ENCODE peak calls at places on chromosomes 2 and 18, in six cellular contexts. One of them, this sample, is unnamed.
A peak's percentile ranks its signal among the peaks of the same experiment; 100 is the strongest.

GRCh38 chr2:70103531-70104061 is 16.3 kb downstream of the PCBP1 start:
- DNase-seq in posterior cingulate gyrus: no peak
- DNase-seq in G401: no peak
- DNase-seq in GM12891: no peak
- DNase-seq in NCI-H460: no peak
- DNase-seq in NCI-H1105: no peak
- DNase-seq in this sample: no peak

GRCh38 chr2:45533771-45534170 is 77.3 kb downstream of the SRBD1 start:
- DNase-seq in GM12891: no peak
- DNase-seq in NCI-H460: no peak
- DNase-seq in G401: no peak
- DNase-seq in NCI-H1105: no peak
- DNase-seq in posterior cingulate gyrus: no peak
- DNase-seq in this sample: no peak

GRCh38 chr2:36889782-36890181 is 76.6 kb downstream of the STRN start:
- DNase-seq in GM12891: no peak
- DNase-seq in NCI-H1105: no peak
- DNase-seq in NCI-H460: peak; percentile 51
- DNase-seq in posterior cingulate gyrus: no peak
- DNase-seq in G401: no peak
- DNase-seq in this sample: peak; percentile 52

GRCh38 chr2:148907085-148907785 is 32.2 kb downstream of the KIF5C start:
- DNase-seq in NCI-H460: no peak
- DNase-seq in GM12891: no peak
- DNase-seq in G401: peak; percentile 76
- DNase-seq in posterior cingulate gyrus: no peak
- DNase-seq in NCI-H1105: no peak
- DNase-seq in this sample: no peak

GRCh38 chr2:232061265-232061664 is 99.8 kb downstream of the DIS3L2 start:
- DNase-seq in NCI-H460: no peak
- DNase-seq in GM12891: no peak
- DNase-seq in posterior cingulate gyrus: no peak
- DNase-seq in NCI-H1105: no peak
- DNase-seq in G401: no peak
- DNase-seq in this sample: no peak

GRCh38 chr2:145984541-145984940 is 1464.6 kb upstream of the ZEB2 start:
- DNase-seq in posterior cingulate gyrus: no peak
- DNase-seq in G401: no peak
- DNase-seq in NCI-H460: peak; percentile 11
- DNase-seq in GM12891: no peak
- DNase-seq in NCI-H1105: no peak
- DNase-seq in this sample: no peak

GRCh38 chr2:73054980-73055379 is 16.5 kb downstream of the SFXN5 start:
- DNase-seq in NCI-H460: no peak
- DNase-seq in GM12891: no peak
- DNase-seq in posterior cingulate gyrus: no peak
- DNase-seq in G401: no peak
- DNase-seq in NCI-H1105: no peak
- DNase-seq in this sample: no peak

GRCh38 chr18:59655661-59656060 is 41.6 kb downstream of the CCBE1 start:
- DNase-seq in posterior cingulate gyrus: no peak
- DNase-seq in NCI-H1105: no peak
- DNase-seq in G401: no peak
- DNase-seq in NCI-H460: no peak
- DNase-seq in GM12891: no peak
- DNase-seq in this sample: no peak

GRCh38 chr2:238847432-238847801 is 468 bp upstream of the TWIST2 start:
- DNase-seq in posterior cingulate gyrus: no peak
- DNase-seq in GM12891: no peak
- DNase-seq in G401: no peak
- DNase-seq in NCI-H460: no peak
- DNase-seq in NCI-H1105: no peak
- DNase-seq in this sample: no peak

GRCh38 chr2:67616749-67617148 is 219.6 kb downstream of the ETAA1 start:
- DNase-seq in NCI-H1105: no peak
- DNase-seq in G401: no peak
- DNase-seq in NCI-H460: no peak
- DNase-seq in posterior cingulate gyrus: no peak
- DNase-seq in GM12891: no peak
- DNase-seq in this sample: no peak

GRCh38 chr2:47073641-47074040 is 81.5 kb downstream of the STPG4 start:
- DNase-seq in GM12891: no peak
- DNase-seq in NCI-H1105: no peak
- DNase-seq in posterior cingulate gyrus: no peak
- DNase-seq in G401: no peak
- DNase-seq in NCI-H460: no peak
- DNase-seq in this sample: no peak

GRCh38 chr2:165239230-165239629 is at the start of gene SCN2A:
- DNase-seq in NCI-H1105: peak; percentile 59
- DNase-seq in G401: peak; percentile 92
- DNase-seq in posterior cingulate gyrus: no peak
- DNase-seq in NCI-H460: peak; percentile 60
- DNase-seq in GM12891: no peak
- DNase-seq in this sample: no peak

GRCh38 chr2:238688197-238689153 is 159.4 kb upstream of the TWIST2 start:
- DNase-seq in GM12891: no peak
- DNase-seq in NCI-H1105: no peak
- DNase-seq in posterior cingulate gyrus: no peak
- DNase-seq in NCI-H460: no peak
- DNase-seq in G401: no peak
- DNase-seq in this sample: no peak

GRCh38 chr2:181058378-181059269 is 78.2 kb downstream of the UBE2E3 start:
- DNase-seq in NCI-H1105: no peak
- DNase-seq in NCI-H460: peak; percentile 50
- DNase-seq in GM12891: no peak
- DNase-seq in G401: no peak
- DNase-seq in posterior cingulate gyrus: no peak
- DNase-seq in this sample: no peak

GRCh38 chr2:23524261-23524706 is 139.3 kb downstream of the KLHL29 start:
- DNase-seq in posterior cingulate gyrus: no peak
- DNase-seq in NCI-H460: no peak
- DNase-seq in G401: no peak
- DNase-seq in NCI-H1105: no peak
- DNase-seq in GM12891: no peak
- DNase-seq in this sample: peak; percentile 92

GRCh38 chr2:113910110-113910717 is 20.3 kb downstream of the ACTR3 start:
- DNase-seq in NCI-H460: no peak
- DNase-seq in posterior cingulate gyrus: no peak
- DNase-seq in NCI-H1105: no peak
- DNase-seq in GM12891: no peak
- DNase-seq in G401: no peak
- DNase-seq in this sample: no peak

GRCh38 chr2:133420748-133421147 is 147.5 kb downstream of the NCKAP5 start:
- DNase-seq in NCI-H1105: no peak
- DNase-seq in posterior cingulate gyrus: no peak
- DNase-seq in NCI-H460: no peak
- DNase-seq in G401: no peak
- DNase-seq in GM12891: no peak
- DNase-seq in this sample: no peak

GRCh38 chr2:100242891-100243670 is 79.2 kb downstream of the LONRF2 start:
- DNase-seq in NCI-H1105: peak; percentile 11
- DNase-seq in GM12891: peak; percentile 43
- DNase-seq in NCI-H460: peak; percentile 59
- DNase-seq in posterior cingulate gyrus: peak; percentile 35
- DNase-seq in G401: peak; percentile 60
- DNase-seq in this sample: peak; percentile 52

GRCh38 chr2:120568975-120569268 is 166.7 kb upstream of the GLI2 start:
- DNase-seq in NCI-H1105: no peak
- DNase-seq in G401: no peak
- DNase-seq in posterior cingulate gyrus: no peak
- DNase-seq in GM12891: no peak
- DNase-seq in NCI-H460: no peak
- DNase-seq in this sample: peak; percentile 86

GRCh38 chr2:228479014-228479413 is 297.5 kb upstream of the SPHKAP start:
- DNase-seq in NCI-H1105: no peak
- DNase-seq in GM12891: no peak
- DNase-seq in posterior cingulate gyrus: no peak
- DNase-seq in G401: no peak
- DNase-seq in NCI-H460: no peak
- DNase-seq in this sample: no peak

GRCh38 chr18:78448106-78448505 is 531.5 kb upstream of the SALL3 start:
- DNase-seq in GM12891: no peak
- DNase-seq in posterior cingulate gyrus: no peak
- DNase-seq in NCI-H1105: peak; percentile 12
- DNase-seq in G401: no peak
- DNase-seq in NCI-H460: no peak
- DNase-seq in this sample: no peak

GRCh38 chr2:100562613-100563406 is at the start of gene PDCL3:
- DNase-seq in posterior cingulate gyrus: peak; percentile 87
- DNase-seq in G401: peak; percentile 99
- DNase-seq in NCI-H1105: peak; percentile 94
- DNase-seq in NCI-H460: peak; percentile 99
- DNase-seq in GM12891: peak; percentile 94
- DNase-seq in this sample: peak; percentile 98

GRCh38 chr2:177072069-177072468 is 140.5 kb upstream of the HNRNPA3 start:
- DNase-seq in NCI-H460: no peak
- DNase-seq in GM12891: no peak
- DNase-seq in NCI-H1105: no peak
- DNase-seq in G401: no peak
- DNase-seq in posterior cingulate gyrus: no peak
- DNase-seq in this sample: no peak

GRCh38 chr2:14675489-14675888 is 43.0 kb downstream of the LRATD1 start:
- DNase-seq in posterior cingulate gyrus: no peak
- DNase-seq in NCI-H1105: no peak
- DNase-seq in GM12891: no peak
- DNase-seq in NCI-H460: no peak
- DNase-seq in G401: no peak
- DNase-seq in this sample: no peak

GRCh38 chr2:42141687-42142475 is 27.3 kb upstream of the EML4 start:
- DNase-seq in NCI-H460: peak; percentile 78
- DNase-seq in posterior cingulate gyrus: no peak
- DNase-seq in NCI-H1105: peak; percentile 27
- DNase-seq in GM12891: no peak
- DNase-seq in G401: peak; percentile 65
- DNase-seq in this sample: peak; percentile 29

GRCh38 chr18:9741821-9742541 is 33.9 kb downstream of the RAB31 start:
- DNase-seq in NCI-H460: peak; percentile 80
- DNase-seq in posterior cingulate gyrus: no peak
- DNase-seq in GM12891: no peak
- DNase-seq in G401: no peak
- DNase-seq in NCI-H1105: no peak
- DNase-seq in this sample: peak; percentile 62

GRCh38 chr18:48673456-48674197 is 134.8 kb downstream of the CTIF start:
- DNase-seq in GM12891: no peak
- DNase-seq in posterior cingulate gyrus: peak; percentile 9
- DNase-seq in NCI-H1105: no peak
- DNase-seq in NCI-H460: no peak
- DNase-seq in G401: no peak
- DNase-seq in this sample: no peak

GRCh38 chr2:96449637-96450036 is 55.5 kb downstream of the NEURL3 start:
- DNase-seq in NCI-H460: no peak
- DNase-seq in GM12891: no peak
- DNase-seq in G401: no peak
- DNase-seq in NCI-H1105: no peak
- DNase-seq in posterior cingulate gyrus: no peak
- DNase-seq in this sample: no peak

GRCh38 chr18:3450358-3451107 is 561 bp downstream of the TGIF1 start:
- DNase-seq in NCI-H460: no peak
- DNase-seq in NCI-H1105: no peak
- DNase-seq in posterior cingulate gyrus: peak; percentile 65
- DNase-seq in GM12891: no peak
- DNase-seq in G401: no peak
- DNase-seq in this sample: peak; percentile 57

GRCh38 chr2:47269316-47270232 is 114.5 kb upstream of the STPG4 start:
- DNase-seq in NCI-H460: peak; percentile 81
- DNase-seq in GM12891: no peak
- DNase-seq in posterior cingulate gyrus: no peak
- DNase-seq in NCI-H1105: no peak
- DNase-seq in G401: peak; percentile 26
- DNase-seq in this sample: peak; percentile 98

GRCh38 chr2:154710685-154711084 is 12.2 kb downstream of the KCNJ3 start:
- DNase-seq in GM12891: no peak
- DNase-seq in G401: peak; percentile 63
- DNase-seq in posterior cingulate gyrus: no peak
- DNase-seq in NCI-H460: no peak
- DNase-seq in NCI-H1105: no peak
- DNase-seq in this sample: no peak

GRCh38 chr2:220163486-220163885 is 536.1 kb downstream of the SLC4A3 start:
- DNase-seq in GM12891: no peak
- DNase-seq in posterior cingulate gyrus: no peak
- DNase-seq in NCI-H460: no peak
- DNase-seq in NCI-H1105: no peak
- DNase-seq in G401: no peak
- DNase-seq in this sample: no peak

This sample was measured in MG63.